ENCODE peak calls at places on chromosomes 2 and 18, in five cellular contexts. C is naive thymus-derived CD4-positive, alpha-beta T cell; A is C1 segment of cervical spinal cord; S is Caki2; J is NCI-H2081. V is an unnamed sample.

GRCh38 chr2:236376566-236377244 is 112.5 kb upstream of the ASB18 start:
- DNase-seq in S (no peak), A (no peak), C (no peak), J (no peak), V (peak; percentile 26)

GRCh38 chr2:189933911-189934399 is 128.6 kb downstream of the MSTN start:
- DNase-seq in C (no peak), A (no peak), S (peak; percentile 2), J (no peak), V (no peak)

GRCh38 chr2:169933124-169933711 is 106.0 kb downstream of the UBR3 start:
- DNase-seq in A (no peak), S (no peak), J (peak; percentile 34), C (no peak), V (peak; percentile 10)

GRCh38 chr2:204849887-204850286 is 304.6 kb downstream of the PARD3B start:
- DNase-seq in S (no peak), C (no peak), A (no peak), J (no peak), V (no peak)

GRCh38 chr2:240888890-240889573 is 6.9 kb downstream of the MAB21L4 start:
- DNase-seq in A (no peak), C (no peak), J (no peak), S (no peak), V (no peak)

GRCh38 chr18:7824970-7825369 is 257.9 kb downstream of the PTPRM start:
- DNase-seq in S (no peak), C (no peak), J (no peak), A (no peak), V (no peak)

GRCh38 chr2:24919100-24919976 is 699 bp downstream of the ADCY3 start:
- DNase-seq in J (no peak), A (no peak), C (no peak), S (no peak), V (peak; percentile 17)

GRCh38 chr2:2836343-2837070 is 505.4 kb upstream of the MYT1L start:
- DNase-seq in C (no peak), J (no peak), A (no peak), S (no peak), V (no peak)

GRCh38 chr2:164535280-164536025 is 85.8 kb downstream of the GRB14 start:
- DNase-seq in J (no peak), S (no peak), C (no peak), A (no peak), V (no peak)

GRCh38 chr2:140627136-140627535 is 1503.7 kb downstream of the LRP1B start:
- DNase-seq in J (no peak), S (no peak), A (no peak), C (no peak), V (no peak)

GRCh38 chr2:42342061-42342794 is 18.8 kb downstream of the COX7A2L start:
- DNase-seq in A (no peak), S (peak; percentile 63), C (no peak), J (no peak), V (no peak)

GRCh38 chr2:136332436-136333095 is 214.6 kb upstream of the CXCR4 start:
- DNase-seq in C (no peak), A (no peak), J (no peak), S (no peak), V (no peak)